ENCODE peak calls at places on chromosomes 11 and 22, in six cellular contexts. G is NCI-H1092; S is stimulated activated CD4-positive, alpha-beta T cell treated with anti-CD3 and anti-CD28 coated beads, Interleukin-1b, Interleukin-23, amount 100 ng/mL, for 48 hours; J is HAP-1; X is NCI-H82; Z is GM12865. H is an unnamed sample.

GRCh38 chr11:86876716-86877234 is 76.4 kb downstream of the PRSS23 start:
- DNase-seq in S (no peak), X (no peak), J (no peak), G (no peak), Z (no peak), H (no peak)

GRCh38 chr11:6414874-6415328 is 4.0 kb downstream of the APBB1 start:
- DNase-seq in Z (peak; percentile 50), X (no peak), G (no peak), J (no peak), S (peak; percentile 56), H (no peak)

GRCh38 chr11:76629133-76629852 is 41.3 kb downstream of the LRRC32 start:
- DNase-seq in Z (no peak), S (peak; percentile 46), J (no peak), G (no peak), X (no peak), H (no peak)

GRCh38 chr11:611001-611996 is 4.5 kb downstream of the IRF7 start:
- DNase-seq in X (no peak), J (no peak), S (no peak), G (no peak), Z (no peak), H (no peak)

GRCh38 chr11:129077191-129077590 is 114.9 kb downstream of the ARHGAP32 start:
- DNase-seq in Z (no peak), S (no peak), X (no peak), J (no peak), G (no peak), H (peak; percentile 66)

GRCh38 chr11:120233207-120233803 is 6.6 kb upstream of the POU2F3 start:
- DNase-seq in Z (no peak), S (no peak), J (no peak), X (no peak), G (no peak), H (no peak)

GRCh38 chr11:70099578-70100282 is 21.6 kb downstream of the ANO1 start:
- DNase-seq in X (no peak), G (no peak), J (no peak), S (no peak), Z (no peak), H (no peak)

GRCh38 chr11:72321381-72321996 is 77.5 kb upstream of the PHOX2A start:
- DNase-seq in S (peak; percentile 5), X (no peak), Z (no peak), J (no peak), G (no peak), H (no peak)

GRCh38 chr22:45974498-45974897 is 2.5 kb downstream of the WNT7B start:
- DNase-seq in J (no peak), S (no peak), G (no peak), X (no peak), Z (no peak), H (no peak)

GRCh38 chr11:64058494-64058893 is 22.8 kb downstream of the FLRT1 start:
- DNase-seq in G (peak; percentile 61), S (no peak), Z (no peak), J (no peak), X (no peak), H (no peak)

GRCh38 chr11:111063711-111064110 is 181.8 kb upstream of the POU2AF2 start:
- DNase-seq in J (no peak), G (no peak), S (no peak), Z (no peak), X (peak; percentile 4), H (no peak)

GRCh38 chr22:40422558-40423245 is 52.3 kb downstream of the SGSM3 start:
- DNase-seq in G (no peak), Z (no peak), X (no peak), S (no peak), J (no peak), H (no peak)

GRCh38 chr11:65502852-65503603 is 4.2 kb downstream of the MALAT1 start:
- DNase-seq in G (no peak), S (no peak), X (peak; percentile 44), J (no peak), Z (peak; percentile 63), H (no peak)

GRCh38 chr11:88100161-88100560 is 75.1 kb downstream of the RAB38 start:
- DNase-seq in G (no peak), X (no peak), J (no peak), Z (no peak), S (no peak), H (no peak)

GRCh38 chr11:65069217-65069616 is 10.9 kb upstream of the NAALADL1 start:
- DNase-seq in Z (peak; percentile 34), X (no peak), G (no peak), J (no peak), S (no peak), H (no peak)

GRCh38 chr11:38266691-38267090 is 1668.7 kb upstream of the RAG2 start:
- DNase-seq in Z (no peak), G (no peak), J (no peak), S (no peak), X (no peak), H (no peak)

GRCh38 chr11:22512457-22512856 is 113.2 kb downstream of the FANCF start:
- DNase-seq in Z (no peak), S (no peak), G (no peak), J (no peak), X (no peak), H (no peak)

GRCh38 chr22:48960981-48961655 is 866.6 kb downstream of the BRD1 start:
- DNase-seq in Z (no peak), J (no peak), G (no peak), X (no peak), S (no peak), H (no peak)

GRCh38 chr11:6258571-6258998 is 1.1 kb upstream of the CCKBR start:
- DNase-seq in J (no peak), X (no peak), S (no peak), Z (no peak), G (no peak), H (peak; percentile 44)

GRCh38 chr11:74693531-74693930 is 37.7 kb downstream of the CHRDL2 start:
- DNase-seq in X (no peak), J (no peak), S (no peak), Z (no peak), G (no peak), H (no peak)

GRCh38 chr11:7014118-7014517 is 6.0 kb downstream of the ZNF214 start:
- DNase-seq in S (no peak), X (no peak), G (no peak), J (no peak), Z (no peak), H (no peak)

GRCh38 chr11:73308963-73309960 is 1.2 kb downstream of the ARHGEF17 start:
- DNase-seq in X (peak; percentile 48), Z (peak; percentile 42), J (peak; percentile 69), G (no peak), S (no peak), H (no peak)

GRCh38 chr11:76781046-76781801 is 1.9 kb upstream of the TSKU start:
- DNase-seq in S (no peak), Z (no peak), G (no peak), X (no peak), J (no peak), H (no peak)

GRCh38 chr11:122758361-122758760 is 79.9 kb upstream of the CRTAM start:
- DNase-seq in X (peak; percentile 0), G (no peak), J (no peak), Z (no peak), S (no peak), H (no peak)

GRCh38 chr11:126766425-126766824 is 234.1 kb downstream of the KIRREL3 start:
- DNase-seq in Z (no peak), S (no peak), J (no peak), X (no peak), G (no peak), H (no peak)

GRCh38 chr11:135075740-135076139 is 663.7 kb upstream of the B3GAT1 start:
- DNase-seq in X (no peak), G (no peak), S (peak; percentile 86), Z (peak; percentile 67), J (no peak), H (no peak)

GRCh38 chr11:64854534-64855502 is 10.4 kb upstream of the CDC42BPG start:
- DNase-seq in G (no peak), S (peak; percentile 40), Z (no peak), J (no peak), X (no peak), H (no peak)

GRCh38 chr11:12669930-12670329 is 4.3 kb upstream of the TEAD1 start:
- DNase-seq in G (no peak), S (no peak), Z (no peak), J (no peak), X (no peak), H (no peak)

GRCh38 chr11:19284881-19285280 is 44.1 kb upstream of the E2F8 start:
- DNase-seq in S (no peak), X (no peak), J (no peak), G (no peak), Z (no peak), H (no peak)

GRCh38 chr22:31062566-31063230 is 18.4 kb upstream of the SMTN start:
- DNase-seq in X (no peak), Z (no peak), J (no peak), G (no peak), S (no peak), H (no peak)

GRCh38 chr11:22472306-22472705 is 134.1 kb downstream of the SLC17A6 start:
- DNase-seq in Z (no peak), G (no peak), S (no peak), J (no peak), X (peak; percentile 0), H (no peak)

GRCh38 chr11:197741-198235 is 4.9 kb downstream of the SCGB1C1 start:
- DNase-seq in J (no peak), Z (no peak), G (no peak), X (no peak), S (no peak), H (no peak)

GRCh38 chr11:82267186-82267585 is 466.5 kb downstream of the FAM181B start:
- DNase-seq in X (no peak), G (no peak), Z (no peak), J (no peak), S (no peak), H (no peak)

GRCh38 chr11:84780689-84781293 is 846.4 kb downstream of the DLG2 start:
- DNase-seq in J (peak; percentile 73), Z (peak; percentile 5), S (no peak), G (peak; percentile 30), X (peak; percentile 49), H (peak; percentile 55)

GRCh38 chr11:66262696-66263095 is 5.7 kb upstream of the RAB1B start:
- DNase-seq in J (no peak), Z (no peak), S (no peak), G (no peak), X (no peak), H (no peak)

GRCh38 chr11:32586576-32587190 is 3.1 kb downstream of the EIF3M start:
- DNase-seq in X (peak; percentile 40), G (no peak), J (peak; percentile 43), S (no peak), Z (peak; percentile 31), H (no peak)

GRCh38 chr11:69044111-69045013 is 4.4 kb upstream of the TPCN2 start:
- DNase-seq in S (no peak), J (peak; percentile 12), X (peak; percentile 56), G (no peak), Z (peak; percentile 29), H (no peak)

GRCh38 chr11:10302744-10303557 is 1.9 kb upstream of the ADM start:
- DNase-seq in X (peak; percentile 48), G (no peak), S (peak; percentile 53), J (peak; percentile 51), Z (peak; percentile 73), H (peak; percentile 64)

GRCh38 chr22:47750086-47750485 is 987.6 kb downstream of the TBC1D22A start:
- DNase-seq in X (no peak), G (no peak), J (no peak), Z (no peak), S (no peak), H (no peak)

GRCh38 chr11:61851900-61852295 is 23.8 kb downstream of the FADS2 start:
- DNase-seq in X (no peak), J (no peak), G (no peak), Z (no peak), S (no peak), H (no peak)

H was measured in NCI-H345.